ENCODE peak calls at places on chromosomes 5 and 9, in seven cellular contexts. N is Panc1; T is globus pallidus; D is activated T-cell treated with anti-CD3 and anti-CD28 coated beads, Interleukin-2, amount 50 U/mL, for 4 hours; F is IMR-90; R is ovary; A is renal cortical epithelial cell. O is an unnamed sample.

GRCh38 chr5:138953370-138954256 is 78.5 kb upstream of the LRRTM2 start:
- DNase-seq in D (no peak), A (peak; percentile 58), F (peak; percentile 54), T (peak; percentile 92), R (peak; percentile 83), N (no peak), O (peak; percentile 30)

GRCh38 chr5:220008-220407 is 1.9 kb downstream of the SDHA start:
- DNase-seq in D (no peak), N (no peak), A (peak; percentile 40), F (no peak), T (no peak), R (no peak), O (no peak)

GRCh38 chr9:32954642-32955041 is 46.8 kb downstream of the APTX start:
- DNase-seq in T (no peak), R (no peak), N (no peak), D (no peak), F (peak; percentile 63), A (peak; percentile 10), O (no peak)

GRCh38 chr5:127040779-127041520 is 10.6 kb upstream of the MARCHF3 start:
- DNase-seq in D (no peak), T (no peak), A (peak; percentile 81), R (no peak), N (no peak), F (peak; percentile 54), O (no peak)

GRCh38 chr9:113593682-113594281 is 130.3 kb downstream of the RGS3 start:
- DNase-seq in D (no peak), T (peak; percentile 93), R (peak; percentile 86), N (peak; percentile 87), F (peak; percentile 98), A (peak; percentile 98), O (peak; percentile 99)

GRCh38 chr9:72818377-72818776 is 134.5 kb downstream of the ALDH1A1 start:
- DNase-seq in R (no peak), F (no peak), A (no peak), N (no peak), T (no peak), D (no peak), O (no peak)

GRCh38 chr5:149745-150450 is 41.4 kb upstream of the LRRC14B start:
- DNase-seq in A (no peak), F (peak; percentile 65), R (no peak), D (no peak), N (peak; percentile 72), T (no peak), O (no peak)

GRCh38 chr9:86842573-86842972 is 104.7 kb downstream of the GAS1 start:
- DNase-seq in A (no peak), R (no peak), N (no peak), T (no peak), F (no peak), D (no peak), O (no peak)

GRCh38 chr9:88076286-88077070 is 61.8 kb downstream of the SPATA31C2 start:
- DNase-seq in R (peak; percentile 92), A (peak; percentile 95), D (no peak), N (no peak), F (peak; percentile 55), T (peak; percentile 8), O (peak; percentile 90)

GRCh38 chr9:135506327-135507103 is 6.0 kb downstream of the MRPS2 start:
- DNase-seq in A (no peak), N (no peak), D (no peak), F (no peak), R (no peak), T (no peak), O (no peak)